ENCODE peak calls at places on chromosomes 6 and 20, in six cellular contexts. K, G, Y, X, W and P are unnamed samples. For H3K36me3, the result is how much of the 10 kb centered on the place peaks cover.

GRCh38 chr20:62900052-62900691 is 26.1 kb downstream of the DIDO1 start:
- DNase-seq in K (peak), G (peak), Y (peak), X (peak), W (peak), P (no peak)

GRCh38 chr20:35404614-35405259 is 7.0 kb downstream of the UQCC1 start:
- DNase-seq in K (no peak), G (no peak), Y (no peak), X (no peak), W (peak), P (no peak)

GRCh38 chr6:31393932-31394331 is 9.5 kb upstream of the MICA start:
- DNase-seq in K (no peak), G (no peak), Y (no peak), X (no peak), W (no peak), P (no peak)

GRCh38 chr20:62370115-62370806 is 3.1 kb upstream of the LAMA5 start:
- DNase-seq in K (no peak), G (peak), Y (no peak), X (no peak), W (no peak), P (peak)

GRCh38 chr6:136677822-136678221 is 114.5 kb downstream of the MAP3K5 start:
- DNase-seq in K (no peak), G (no peak), Y (no peak), X (no peak), W (no peak), P (no peak)

GRCh38 chr6:166342293-166343156 is at the start of gene SFT2D1:
- DNase-seq in K (peak), G (peak), Y (peak), X (peak), W (peak), P (peak)

GRCh38 chr6:134994431-134994830 is 44.5 kb upstream of the ALDH8A1 start:
- DNase-seq in K (no peak), G (no peak), Y (no peak), X (no peak), W (no peak), P (no peak)

GRCh38 chr6:133787859-133788505 is 100.9 kb upstream of the TCF21 start:
- DNase-seq in K (no peak), G (no peak), Y (no peak), X (no peak), W (no peak), P (no peak)

GRCh38 chr20:32155017-32155965 is 45.8 kb downstream of the TM9SF4 start:
- DNase-seq in K (no peak), G (no peak), Y (peak), X (no peak), W (no peak), P (peak)

GRCh38 chr6:43990275-43990626 is 137.0 kb downstream of the MRPL14 start:
- DNase-seq in K (no peak), G (no peak), Y (no peak), X (no peak), W (no peak), P (no peak)

GRCh38 chr6:112429226-112429625 is 82.1 kb downstream of the RFPL4B start:
- DNase-seq in K (no peak), G (no peak), Y (no peak), X (no peak), W (no peak), P (no peak)

GRCh38 chr6:153858529-153858928 is 180.5 kb upstream of the OPRM1 start:
- DNase-seq in K (no peak), G (no peak), Y (no peak), X (no peak), W (no peak), P (no peak)

GRCh38 chr20:36572701-36573102 is 695 bp upstream of the TGIF2 start:
- DNase-seq in K (no peak), G (peak), Y (no peak), X (no peak), W (no peak), P (no peak)

GRCh38 chr20:56676679-56677078 is 47.6 kb downstream of the TFAP2C start:
- DNase-seq in K (no peak), G (no peak), Y (no peak), X (no peak), W (no peak), P (no peak)

GRCh38 chr20:58810116-58810878 is 40.4 kb downstream of the GNAS-AS1 start:
- DNase-seq in K (peak), G (no peak), Y (no peak), X (no peak), W (no peak), P (no peak)

GRCh38 chr6:44092312-44092884 is 34.9 kb downstream of the MRPL14 start:
- DNase-seq in K (no peak), G (no peak), Y (no peak), X (no peak), W (no peak), P (no peak)

GRCh38 chr6:25193147-25193864 is 85.9 kb upstream of the CARMIL1 start:
- DNase-seq in K (peak), G (no peak), Y (peak), X (no peak), W (no peak), P (peak)

GRCh38 chr20:6519556-6519955 is 247.9 kb upstream of the BMP2 start:
- DNase-seq in K (no peak), G (no peak), Y (no peak), X (no peak), W (no peak), P (no peak)

GRCh38 chr20:18079756-18080353 is 22.1 kb upstream of the OVOL2 start:
- DNase-seq in K (no peak), G (no peak), Y (no peak), X (no peak), W (no peak), P (no peak)

GRCh38 chr6:36822506-36823269 is 16.6 kb downstream of the CPNE5 start:
- DNase-seq in K (no peak), G (no peak), Y (no peak), X (no peak), W (no peak), P (no peak)

GRCh38 chr6:5260111-5260620 is 584 bp downstream of the LYRM4 start:
- DNase-seq in K (peak), G (peak), Y (peak), X (peak), W (peak), P (no peak)

GRCh38 chr20:17655865-17656489 is 26.1 kb downstream of the RRBP1 start:
- DNase-seq in K (no peak), G (peak), Y (peak), X (no peak), W (no peak), P (no peak)

GRCh38 chr20:20820780-20821495 is 108.5 kb upstream of the RALGAPA2 start:
- DNase-seq in K (no peak), G (no peak), Y (no peak), X (no peak), W (no peak), P (no peak)

GRCh38 chr6:36970892-36971842 is 14.8 kb downstream of the MTCH1 start:
- DNase-seq in K (no peak), G (no peak), Y (no peak), X (no peak), W (no peak), P (no peak)

GRCh38 chr20:33262658-33263065 is 20.4 kb upstream of the BPIFB1 start:
- DNase-seq in K (peak), G (peak), Y (no peak), X (no peak), W (no peak), P (peak)

GRCh38 chr6:79672631-79673065 is 41.5 kb downstream of the SH3BGRL2 start:
- DNase-seq in K (peak), G (no peak), Y (no peak), X (no peak), W (no peak), P (no peak)

GRCh38 chr6:27568226-27568889 is 95.5 kb upstream of the ZNF184 start:
- DNase-seq in K (no peak), G (no peak), Y (no peak), X (no peak), W (no peak), P (no peak)

GRCh38 chr6:27562027-27562410 is 89.1 kb upstream of the ZNF184 start:
- DNase-seq in K (peak), G (no peak), Y (no peak), X (no peak), W (no peak), P (no peak)

GRCh38 chr6:27565839-27566779 is 93.2 kb upstream of the ZNF184 start:
- DNase-seq in K (no peak), G (no peak), Y (no peak), X (no peak), W (peak), P (no peak)
- TF ChIP-seq CTCF in K (peak), G (no peak), Y (no peak), X (no peak), W (no peak), P (no peak)

DNA sequence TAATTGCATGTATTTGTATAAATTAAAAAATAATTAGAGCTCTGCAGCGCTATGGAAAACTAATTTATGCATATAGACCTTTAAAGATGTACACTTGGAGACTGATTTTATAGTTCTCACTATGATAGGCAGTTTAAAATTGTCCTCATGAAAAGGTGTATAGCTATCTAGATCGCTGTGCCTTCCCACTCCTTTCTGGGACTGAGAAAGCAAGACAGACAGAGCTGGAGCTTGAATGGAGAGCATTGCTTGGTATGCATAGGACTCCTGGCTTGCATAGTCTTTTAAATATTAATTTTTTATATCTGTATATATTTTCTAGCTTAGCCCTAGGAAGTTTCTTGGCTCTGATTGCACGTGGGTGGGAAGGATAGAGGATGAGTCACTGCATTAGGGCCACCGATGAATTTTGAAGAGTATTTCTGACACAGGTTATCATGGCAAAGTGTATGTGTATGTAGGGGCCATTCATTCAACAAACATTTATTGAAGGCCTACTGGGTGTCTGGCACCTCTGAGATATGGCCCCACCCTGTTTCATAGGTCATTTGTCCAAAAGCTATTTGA is 150.0 kb upstream of the SPACA1 start:
- DNase-seq in K (no peak), G (no peak), Y (no peak), X (no peak), W (no peak), P (no peak)
- H3K4me3 ChIP-seq in K (no peak), G (no peak), Y (no peak), X (no peak), W (no peak), P (no peak)

DNA sequence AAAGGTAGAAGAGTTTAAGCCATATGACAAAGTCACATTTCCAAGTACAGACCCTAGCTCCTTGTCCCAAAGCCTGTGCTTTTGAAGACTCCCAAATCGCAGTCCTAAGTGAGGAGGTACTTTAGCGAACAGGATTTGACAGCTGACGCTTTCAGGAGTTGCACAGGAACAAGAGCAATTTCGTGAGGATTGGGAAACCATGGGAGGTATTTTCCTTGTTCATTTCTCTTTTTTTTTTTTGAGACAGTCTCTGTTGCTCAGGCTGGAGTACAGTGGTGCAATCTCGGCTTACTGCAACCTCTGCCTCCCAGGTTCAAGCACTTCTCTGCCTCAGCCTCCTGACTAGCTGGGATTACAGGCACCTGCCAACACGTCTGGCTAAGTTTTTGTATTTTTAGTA is 150.6 kb downstream of the MTHFD1L start:
- DNase-seq in K (no peak), G (no peak), Y (no peak), X (no peak), W (no peak), P (no peak)
- H3K36me3 ChIP-seq in K (under half), G (half or more), Y (under half), X (under half), W (under half), P (under half)

GRCh38 chr6:161442381-161442858 is 168.6 kb upstream of the AGPAT4 start:
- DNase-seq in K (no peak), G (no peak), Y (no peak), X (no peak), W (no peak), P (no peak)

GRCh38 chr6:161444966-161445799 is 171.3 kb upstream of the AGPAT4 start:
- DNase-seq in K (no peak), G (no peak), Y (no peak), X (no peak), W (no peak), P (no peak)

GRCh38 chr6:161443868-161444267 is 170.0 kb upstream of the AGPAT4 start:
- DNase-seq in K (no peak), G (peak), Y (no peak), X (no peak), W (no peak), P (no peak)

GRCh38 chr6:161446296-161446925 is 172.6 kb upstream of the AGPAT4 start:
- DNase-seq in K (no peak), G (no peak), Y (no peak), X (no peak), W (no peak), P (no peak)

GRCh38 chr6:161444464-161444863 is 170.6 kb upstream of the AGPAT4 start:
- DNase-seq in K (no peak), G (peak), Y (no peak), X (no peak), W (no peak), P (no peak)
- TF ChIP-seq CTCF in K (no peak), G (peak), Y (no peak), X (no peak), W (no peak), P (no peak)

GRCh38 chr20:4972506-4973251 is 28.6 kb downstream of the SLC23A2 start:
- DNase-seq in K (no peak), G (no peak), Y (no peak), X (no peak), W (no peak), P (no peak)
- H3K4me3 ChIP-seq in K (no peak), G (no peak), Y (peak), X (no peak), W (peak), P (no peak)

GRCh38 chr6:33676416-33677152 is 34.9 kb downstream of the UQCC2 start:
- DNase-seq in K (no peak), G (no peak), Y (no peak), X (no peak), W (no peak), P (no peak)
- H3K36me3 ChIP-seq in K (half or more), G (half or more), Y (under half), X (half or more), W (under half), P (under half)

GRCh38 chr6:71446084-71446869 is 157.7 kb downstream of the OGFRL1 start:
- DNase-seq in K (no peak), G (no peak), Y (no peak), X (no peak), W (no peak), P (no peak)

GRCh38 chr6:71444222-71444621 is 155.6 kb downstream of the OGFRL1 start:
- DNase-seq in K (no peak), G (no peak), Y (no peak), X (no peak), W (no peak), P (no peak)
- TF ChIP-seq CTCF in K (no peak), G (no peak), Y (no peak), X (no peak), W (no peak), P (no peak)